ENCODE peak calls at places on chromosomes 1 and 21, in five cellular contexts. P is HCT116, L is SK-N-SH, B is K562, D is H1. M is an unnamed sample.

GRCh38 chr1:160631983-160632625 is 14.7 kb downstream of the SLAMF1 start:
- DNase-seq in P (no peak), L (no peak), B (no peak), D (no peak), M (no peak)

GRCh38 chr1:42214447-42214871 is 49.9 kb upstream of the GUCA2A start:
- DNase-seq in P (no peak), L (no peak), B (no peak), D (no peak), M (no peak)

GRCh38 chr1:232980336-232980978 is 30.0 kb downstream of the NTPCR start:
- DNase-seq in P (no peak), L (no peak), B (no peak), D (no peak), M (no peak)

GRCh38 chr1:231107186-231107585 is 54.7 kb upstream of the TRIM67 start:
- DNase-seq in P (no peak), L (no peak), B (no peak), D (no peak), M (no peak)

GRCh38 chr1:51924455-51924854 is 45.9 kb upstream of the NRDC start:
- DNase-seq in P (no peak), L (no peak), B (peak), D (no peak), M (no peak)

GRCh38 chr1:6208723-6209660 is 3.1 kb downstream of the RNF207 start:
- DNase-seq in P (no peak), L (peak), B (peak), D (no peak), M (no peak)

GRCh38 chr1:74531807-74532206 is 19.4 kb upstream of the LRRC53 start:
- DNase-seq in P (no peak), L (no peak), B (no peak), D (no peak), M (no peak)

GRCh38 chr1:36536727-36537126 is 54.0 kb upstream of the CSF3R start:
- DNase-seq in P (no peak), L (no peak), B (no peak), D (no peak), M (no peak)

GRCh38 chr1:38073926-38074677 is 27.5 kb upstream of the POU3F1 start:
- DNase-seq in P (no peak), L (no peak), B (no peak), D (no peak), M (no peak)

GRCh38 chr1:26351591-26352337 is 2.2 kb downstream of the CRYBG2 start:
- DNase-seq in P (peak), L (no peak), B (peak), D (no peak), M (no peak)

GRCh38 chr1:110630770-110631663 is 24.9 kb upstream of the KCNA2 start:
- DNase-seq in P (peak), L (peak), B (peak), D (peak), M (peak)

GRCh38 chr1:151534662-151535278 is 5.3 kb upstream of the TUFT1 start:
- DNase-seq in P (no peak), L (peak), B (peak), D (no peak), M (no peak)

GRCh38 chr1:159803946-159804695 is 2.0 kb downstream of the FCRL6 start:
- DNase-seq in P (no peak), L (no peak), B (no peak), D (no peak), M (no peak)

GRCh38 chr1:30706528-30706927 is 16.9 kb downstream of the MATN1 start:
- DNase-seq in P (no peak), L (no peak), B (no peak), D (no peak), M (no peak)

GRCh38 chr1:111948209-111949131 is 41.0 kb downstream of the KCND3 start:
- DNase-seq in P (no peak), L (peak), B (no peak), D (no peak), M (no peak)

GRCh38 chr1:19042675-19043578 is 86.5 kb upstream of the IFFO2 start:
- DNase-seq in P (no peak), L (peak), B (no peak), D (no peak), M (no peak)

GRCh38 chr1:32761253-32761877 is 55.8 kb downstream of the YARS1 start:
- DNase-seq in P (peak), L (peak), B (peak), D (no peak), M (no peak)

GRCh38 chr1:154635162-154635561 is 27.2 kb upstream of the ADAR start:
- DNase-seq in P (no peak), L (no peak), B (no peak), D (no peak), M (no peak)

GRCh38 chr1:200867018-200867811 is 5.6 kb upstream of the GPR25 start:
- DNase-seq in P (no peak), L (no peak), B (no peak), D (no peak), M (no peak)

GRCh38 chr1:208864366-208864965 is 620.3 kb upstream of the PLXNA2 start:
- DNase-seq in P (no peak), L (no peak), B (no peak), D (no peak), M (no peak)

GRCh38 chr1:109864960-109865611 is 45.6 kb upstream of the CSF1 start:
- DNase-seq in P (no peak), L (no peak), B (no peak), D (no peak), M (no peak)

GRCh38 chr1:208326033-208326432 is 81.8 kb upstream of the PLXNA2 start:
- DNase-seq in P (no peak), L (no peak), B (peak), D (no peak), M (no peak)

GRCh38 chr1:163535807-163536206 is 214.1 kb downstream of the NUF2 start:
- DNase-seq in P (peak), L (peak), B (peak), D (no peak), M (peak)

GRCh38 chr1:3552751-3553150 is 58.6 kb downstream of the MEGF6 start:
- DNase-seq in P (no peak), L (no peak), B (no peak), D (no peak), M (no peak)

GRCh38 chr1:30447701-30448100 is 275.7 kb downstream of the MATN1 start:
- DNase-seq in P (no peak), L (no peak), B (no peak), D (no peak), M (no peak)

GRCh38 chr1:206128192-206128591 is 11.0 kb upstream of the AVPR1B start:
- DNase-seq in P (no peak), L (no peak), B (no peak), D (no peak), M (no peak)

GRCh38 chr1:197632651-197633050 is 142.6 kb downstream of the DENND1B start:
- DNase-seq in P (no peak), L (no peak), B (no peak), D (no peak), M (no peak)

GRCh38 chr21:28675265-28676041 is 317.2 kb downstream of the LTN1 start:
- DNase-seq in P (no peak), L (no peak), B (no peak), D (no peak), M (no peak)

GRCh38 chr1:230639714-230640209 is 2.5 kb upstream of the COG2 start:
- DNase-seq in P (no peak), L (no peak), B (no peak), D (no peak), M (no peak)

GRCh38 chr1:232923739-232924386 is 26.5 kb upstream of the NTPCR start:
- DNase-seq in P (no peak), L (no peak), B (no peak), D (no peak), M (no peak)

GRCh38 chr1:48536477-48536876 is 64.5 kb upstream of the SPATA6 start:
- DNase-seq in P (no peak), L (no peak), B (no peak), D (no peak), M (no peak)

DNA sequence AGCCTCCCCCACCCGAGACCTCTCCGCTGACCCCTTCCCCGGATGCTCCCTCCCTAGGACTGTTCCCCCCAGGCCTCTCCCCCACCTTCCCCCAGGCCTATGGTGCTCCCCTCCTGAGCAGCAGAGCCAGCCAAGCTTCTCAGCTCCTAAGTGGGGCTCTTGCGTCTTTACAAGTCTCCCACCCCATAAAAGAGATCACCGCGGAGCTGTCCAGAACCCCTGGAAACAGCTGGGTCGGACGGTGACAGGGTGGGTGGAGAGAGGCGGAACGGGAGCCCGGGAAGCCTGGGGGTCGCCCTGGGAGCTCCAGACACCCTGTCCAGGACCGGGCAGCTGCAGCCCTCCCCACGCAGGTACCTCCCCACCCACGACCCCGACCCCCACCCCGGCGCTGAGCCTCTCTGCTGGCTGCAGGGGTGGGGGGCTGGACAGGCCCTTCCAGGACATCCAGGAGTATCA is 61.2 kb downstream of the WNT9A start:
- DNase-seq in P (no peak), L (no peak), B (no peak), D (no peak), M (no peak)
- TF ChIP-seq SIN3A in P (no peak), L (no peak), B (no peak), D (no peak), M (no peak)

GRCh38 chr21:46458315-46459023 is at the start of gene DIP2A:
- DNase-seq in P (peak), L (peak), B (peak), D (peak), M (peak)

GRCh38 chr21:46457801-46458314 is 833 bp upstream of the DIP2A start:
- DNase-seq in P (peak), L (peak), B (no peak), D (no peak), M (no peak)

GRCh38 chr21:46461909-46462308 is 3.2 kb downstream of the DIP2A start:
- DNase-seq in P (no peak), L (no peak), B (no peak), D (no peak), M (no peak)

GRCh38 chr21:46459024-46459355 is 299 bp downstream of the DIP2A start:
- DNase-seq in P (no peak), L (no peak), B (no peak), D (no peak), M (no peak)

DNA sequence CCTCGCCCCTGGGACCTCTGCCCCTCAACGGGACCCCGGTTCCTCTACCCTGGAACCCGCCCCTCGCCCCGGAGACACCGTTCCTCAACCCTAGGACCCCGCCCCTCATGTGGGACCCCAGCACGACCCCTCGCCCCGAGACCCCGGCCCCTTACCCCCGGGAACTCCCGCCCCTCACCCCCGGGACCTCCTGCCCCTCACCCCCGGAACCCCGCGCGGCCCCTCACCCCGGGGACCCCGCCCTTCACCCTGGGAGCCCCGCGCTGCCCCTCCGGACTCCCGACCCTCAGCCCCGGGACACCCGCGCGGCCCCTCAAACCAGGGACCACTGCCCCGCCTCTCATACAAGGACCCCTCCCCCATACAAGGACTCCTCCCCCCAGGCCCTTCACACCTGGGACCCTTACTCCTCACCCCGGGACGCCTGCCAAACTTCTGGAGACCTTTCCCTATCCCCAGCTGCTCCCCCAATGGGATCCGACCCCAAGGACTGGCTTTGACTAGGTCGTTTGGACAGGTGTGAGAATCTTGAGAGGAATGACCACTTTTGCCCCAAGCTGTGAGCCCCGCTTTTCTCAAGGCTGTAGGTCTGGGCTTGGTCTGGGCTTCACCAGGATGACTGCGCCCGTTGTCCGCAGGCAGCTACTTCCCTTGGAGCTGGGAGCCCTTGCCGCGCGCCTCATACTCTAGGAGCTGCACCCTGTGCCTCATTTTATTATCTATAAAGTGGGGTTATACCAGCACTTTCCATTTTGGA is 843 bp downstream of the DIP2A start:
- DNase-seq in P (no peak), L (no peak), B (peak), D (no peak), M (no peak)
- TF ChIP-seq SIN3A in P (no peak), L (no peak), B (no peak), D (no peak), M (no peak)

GRCh38 chr21:41950941-41951408 is 2.8 kb downstream of the C2CD2 start:
- DNase-seq in P (no peak), L (no peak), B (no peak), D (no peak), M (no peak)

GRCh38 chr21:41945982-41946381 is 7.8 kb downstream of the C2CD2 start:
- DNase-seq in P (no peak), L (no peak), B (no peak), D (no peak), M (no peak)

GRCh38 chr21:41948404-41948895 is 5.4 kb downstream of the C2CD2 start:
- DNase-seq in P (no peak), L (no peak), B (no peak), D (no peak), M (no peak)

GRCh38 chr21:41948901-41949300 is 4.9 kb downstream of the C2CD2 start:
- DNase-seq in P (no peak), L (no peak), B (no peak), D (no peak), M (no peak)

DNA sequence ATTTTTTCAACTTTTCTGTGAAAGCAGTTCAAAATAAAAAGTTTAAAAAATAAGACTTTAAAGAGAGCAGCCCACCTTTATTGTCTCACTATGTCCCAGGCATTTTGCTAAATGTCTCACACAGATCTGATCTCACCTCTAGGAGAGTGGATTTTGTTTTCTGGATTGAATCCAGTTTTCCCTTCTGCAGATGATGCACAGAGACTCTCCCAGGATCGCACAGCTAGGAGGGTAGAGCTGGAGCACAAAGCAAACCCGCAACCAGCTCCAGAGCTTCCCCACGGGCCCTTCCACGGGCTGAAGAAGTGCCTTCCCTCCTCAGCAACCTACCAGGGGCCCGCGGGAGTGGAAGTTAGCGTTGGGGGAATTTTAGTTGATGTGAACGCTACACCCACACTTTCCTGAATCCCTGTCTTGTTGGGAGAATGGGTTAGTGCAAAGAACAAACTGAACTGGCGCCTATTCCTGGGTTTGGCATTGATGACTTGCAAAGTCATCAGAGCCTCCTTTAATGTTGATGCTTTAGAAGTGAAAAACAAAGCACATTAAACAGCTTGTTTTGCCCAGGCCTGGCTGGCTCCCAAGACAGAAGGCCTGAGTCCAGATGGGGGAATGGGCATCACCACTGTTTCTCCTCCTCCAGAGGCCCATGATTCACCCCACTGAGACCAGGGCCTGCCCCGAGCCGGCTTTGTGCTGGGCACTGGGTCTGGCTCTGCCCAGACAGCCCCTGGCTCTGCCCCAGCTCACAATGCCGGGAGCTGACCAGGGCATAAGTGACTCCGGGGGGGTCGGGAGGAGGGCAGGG is 6.0 kb downstream of the C2CD2 start:
- DNase-seq in P (no peak), L (no peak), B (no peak), D (no peak), M (no peak)
- TF ChIP-seq SIN3A in P (no peak), L (no peak), B (no peak), D (no peak), M (no peak)

GRCh38 chr1:116677474-116678062 is 10.0 kb upstream of the IGSF3 start:
- DNase-seq in P (no peak), L (no peak), B (no peak), D (no peak), M (no peak)

GRCh38 chr1:116671835-116672234 is 4.3 kb upstream of the IGSF3 start:
- DNase-seq in P (no peak), L (no peak), B (no peak), D (no peak), M (no peak)

GRCh38 chr1:116674761-116675160 is 7.2 kb upstream of the IGSF3 start:
- DNase-seq in P (no peak), L (no peak), B (no peak), D (no peak), M (no peak)

GRCh38 chr1:116676291-116676690 is 8.8 kb upstream of the IGSF3 start:
- DNase-seq in P (no peak), L (no peak), B (no peak), D (no peak), M (no peak)

GRCh38 chr1:116673935-116674630 is 6.5 kb upstream of the IGSF3 start:
- DNase-seq in P (no peak), L (no peak), B (no peak), D (no peak), M (no peak)
- TF ChIP-seq SIN3A in P (no peak), L (no peak), B (no peak), D (no peak), M (no peak)

GRCh38 chr1:95386915-95387314 is 152.9 kb downstream of the RWDD3 start:
- DNase-seq in P (no peak), L (no peak), B (no peak), D (no peak), M (no peak)

GRCh38 chr1:95393434-95393833 is 159.4 kb downstream of the RWDD3 start:
- DNase-seq in P (no peak), L (no peak), B (no peak), D (no peak), M (no peak)

GRCh38 chr1:95386371-95386770 is 152.4 kb downstream of the RWDD3 start:
- DNase-seq in P (no peak), L (peak), B (no peak), D (no peak), M (no peak)

GRCh38 chr1:95384570-95384969 is 150.6 kb downstream of the RWDD3 start:
- DNase-seq in P (no peak), L (no peak), B (peak), D (peak), M (no peak)

GRCh38 chr1:95388041-95388440 is 154.0 kb downstream of the RWDD3 start:
- DNase-seq in P (no peak), L (no peak), B (peak), D (no peak), M (no peak)
- TF ChIP-seq SIN3A in P (no peak), L (no peak), B (no peak), D (no peak), M (no peak)

DNA sequence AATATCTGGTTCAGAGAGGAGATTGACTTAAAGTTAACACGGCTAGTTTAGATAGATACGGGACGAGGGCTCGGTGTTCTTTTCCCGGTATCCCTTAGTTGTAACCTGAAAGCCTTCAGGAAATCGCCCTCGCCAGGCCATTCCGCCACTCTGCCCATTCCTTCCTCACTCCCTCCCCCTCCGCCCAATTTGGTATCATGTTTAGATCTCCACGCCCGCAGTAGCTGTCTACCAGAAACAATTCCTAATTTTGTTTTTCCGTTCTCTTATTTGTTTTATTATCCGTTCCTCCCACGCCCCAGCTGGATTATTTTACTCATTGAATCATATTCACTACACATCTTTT is 685 bp upstream of the VAMP4 start:
- DNase-seq in P (no peak), L (peak), B (peak), D (no peak), M (no peak)
- TF ChIP-seq SIN3A in P (no peak), L (peak), B (no peak), D (no peak), M (no peak)

DNA sequence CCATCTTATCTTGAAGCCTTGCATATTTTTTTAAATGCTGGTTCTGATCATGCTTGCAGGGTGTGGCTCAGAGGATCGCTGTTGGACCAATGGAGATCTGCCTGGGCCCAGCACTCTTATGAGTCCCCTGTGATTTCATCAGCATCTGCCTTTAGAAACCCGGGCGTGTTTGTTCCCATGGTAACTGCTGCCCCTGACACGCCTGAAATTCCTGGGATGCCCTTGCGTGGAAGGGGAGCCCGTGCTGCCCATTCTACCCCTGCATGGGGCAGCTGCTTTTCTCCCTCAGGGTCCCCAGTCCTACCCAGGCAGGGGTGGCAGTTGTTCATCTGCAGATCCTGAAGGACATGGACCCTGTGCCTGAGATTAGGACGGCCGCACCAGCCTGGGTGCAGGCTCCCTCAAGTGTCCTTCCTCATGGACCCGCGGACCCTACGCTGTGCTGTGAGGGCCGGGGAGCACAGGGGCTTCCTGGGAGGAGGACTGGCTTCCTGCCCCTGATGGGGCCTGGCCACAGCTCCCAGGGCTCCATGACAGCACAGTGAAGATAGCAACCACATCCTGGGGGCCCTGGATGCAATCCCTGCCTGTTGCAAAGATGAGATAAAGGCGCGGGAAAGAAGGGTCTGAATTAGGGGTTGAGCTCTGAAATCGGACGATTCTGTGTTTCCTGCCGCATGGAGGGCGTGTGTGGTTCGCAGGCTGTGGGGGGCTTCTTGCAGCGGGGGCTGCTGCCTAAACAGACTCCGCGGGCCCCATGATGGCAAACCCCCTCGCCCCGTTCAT is 226.6 kb downstream of the SDCCAG8 start:
- DNase-seq in P (no peak), L (peak), B (no peak), D (no peak), M (no peak)
- TF ChIP-seq SIN3A in P (no peak), L (no peak), B (no peak), D (no peak), M (no peak)

M was measured in Panc1.